ENCODE peak calls at places on chromosomes 6 and 20, in ten cellular contexts. One of them, this sample, is unnamed.

GRCh38 chr6:141056945-141057635 is 1075.6 kb upstream of the GJE1 start:
- DNase-seq in fibroblast of lung: no peak
- DNase-seq in upper lobe of right lung: no peak
- DNase-seq in heart right ventricle: no peak
- DNase-seq in pancreas: no peak
- DNase-seq in lung: no peak
- DNase-seq in cardiac fibroblast: no peak
- DNase-seq in PC-3: no peak
- DNase-seq in left ventricle myocardium inferior: no peak
- DNase-seq in psoas muscle: no peak
- DNase-seq in this sample: no peak

GRCh38 chr20:32893878-32894483 is 35.3 kb downstream of the EFCAB8 start:
- DNase-seq in psoas muscle: no peak
- DNase-seq in cardiac fibroblast: peak
- DNase-seq in lung: no peak
- DNase-seq in fibroblast of lung: peak
- DNase-seq in heart right ventricle: peak
- DNase-seq in left ventricle myocardium inferior: no peak
- DNase-seq in PC-3: peak
- DNase-seq in upper lobe of right lung: no peak
- DNase-seq in pancreas: no peak
- DNase-seq in this sample: no peak

GRCh38 chr6:118602300-118602699 is 49.1 kb downstream of the CEP85L start:
- DNase-seq in psoas muscle: no peak
- DNase-seq in lung: no peak
- DNase-seq in cardiac fibroblast: no peak
- DNase-seq in upper lobe of right lung: no peak
- DNase-seq in pancreas: no peak
- DNase-seq in heart right ventricle: no peak
- DNase-seq in left ventricle myocardium inferior: no peak
- DNase-seq in PC-3: no peak
- DNase-seq in fibroblast of lung: no peak
- DNase-seq in this sample: no peak

GRCh38 chr20:47113362-47114118 is 218.9 kb downstream of the EYA2 start:
- DNase-seq in upper lobe of right lung: no peak
- DNase-seq in lung: no peak
- DNase-seq in heart right ventricle: no peak
- DNase-seq in psoas muscle: no peak
- DNase-seq in cardiac fibroblast: peak
- DNase-seq in fibroblast of lung: peak
- DNase-seq in PC-3: peak
- DNase-seq in pancreas: no peak
- DNase-seq in left ventricle myocardium inferior: no peak
- DNase-seq in this sample: peak

GRCh38 chr20:22312744-22313346 is 271.5 kb downstream of the FOXA2 start:
- DNase-seq in upper lobe of right lung: no peak
- DNase-seq in PC-3: peak
- DNase-seq in cardiac fibroblast: peak
- DNase-seq in psoas muscle: no peak
- DNase-seq in pancreas: no peak
- DNase-seq in left ventricle myocardium inferior: no peak
- DNase-seq in heart right ventricle: no peak
- DNase-seq in fibroblast of lung: peak
- DNase-seq in lung: no peak
- DNase-seq in this sample: no peak

GRCh38 chr6:36200998-36201596 is 4.6 kb downstream of the BRPF3 start:
- DNase-seq in cardiac fibroblast: no peak
- DNase-seq in PC-3: no peak
- DNase-seq in heart right ventricle: no peak
- DNase-seq in lung: no peak
- DNase-seq in fibroblast of lung: no peak
- DNase-seq in upper lobe of right lung: no peak
- DNase-seq in left ventricle myocardium inferior: no peak
- DNase-seq in psoas muscle: no peak
- DNase-seq in pancreas: no peak
- DNase-seq in this sample: no peak

GRCh38 chr6:119137194-119138072 is 59.0 kb upstream of the FAM184A start:
- DNase-seq in upper lobe of right lung: no peak
- DNase-seq in heart right ventricle: no peak
- DNase-seq in fibroblast of lung: peak
- DNase-seq in psoas muscle: no peak
- DNase-seq in PC-3: peak
- DNase-seq in lung: no peak
- DNase-seq in left ventricle myocardium inferior: no peak
- DNase-seq in cardiac fibroblast: peak
- DNase-seq in pancreas: no peak
- DNase-seq in this sample: no peak

GRCh38 chr6:169529931-169530761 is 171.7 kb downstream of the WDR27 start:
- DNase-seq in PC-3: peak
- DNase-seq in lung: peak
- DNase-seq in heart right ventricle: no peak
- DNase-seq in upper lobe of right lung: peak
- DNase-seq in left ventricle myocardium inferior: no peak
- DNase-seq in pancreas: peak
- DNase-seq in cardiac fibroblast: peak
- DNase-seq in fibroblast of lung: peak
- DNase-seq in psoas muscle: no peak
- DNase-seq in this sample: no peak

GRCh38 chr6:39157511-39157910 is 42.5 kb upstream of the SAYSD1 start:
- DNase-seq in upper lobe of right lung: no peak
- DNase-seq in left ventricle myocardium inferior: no peak
- DNase-seq in psoas muscle: no peak
- DNase-seq in lung: no peak
- DNase-seq in fibroblast of lung: no peak
- DNase-seq in pancreas: no peak
- DNase-seq in PC-3: no peak
- DNase-seq in heart right ventricle: no peak
- DNase-seq in cardiac fibroblast: no peak
- DNase-seq in this sample: no peak

GRCh38 chr6:32883789-32884188 is 29.8 kb downstream of the PSMB9 start:
- DNase-seq in heart right ventricle: peak
- DNase-seq in upper lobe of right lung: peak
- DNase-seq in pancreas: no peak
- DNase-seq in PC-3: no peak
- DNase-seq in cardiac fibroblast: peak
- DNase-seq in lung: peak
- DNase-seq in psoas muscle: peak
- DNase-seq in fibroblast of lung: peak
- DNase-seq in left ventricle myocardium inferior: no peak
- DNase-seq in this sample: peak

GRCh38 chr20:58855506-58856314 is 3.2 kb downstream of the GNAS start:
- DNase-seq in left ventricle myocardium inferior: no peak
- DNase-seq in cardiac fibroblast: no peak
- DNase-seq in upper lobe of right lung: no peak
- DNase-seq in fibroblast of lung: no peak
- DNase-seq in heart right ventricle: no peak
- DNase-seq in PC-3: peak
- DNase-seq in lung: no peak
- DNase-seq in psoas muscle: no peak
- DNase-seq in pancreas: no peak
- DNase-seq in this sample: no peak

GRCh38 chr20:58852559-58853271 is at the start of gene GNAS:
- DNase-seq in PC-3: peak
- DNase-seq in fibroblast of lung: peak
- DNase-seq in psoas muscle: peak
- DNase-seq in heart right ventricle: peak
- DNase-seq in lung: no peak
- DNase-seq in cardiac fibroblast: peak
- DNase-seq in left ventricle myocardium inferior: peak
- DNase-seq in upper lobe of right lung: peak
- DNase-seq in pancreas: peak
- DNase-seq in this sample: peak

GRCh38 chr20:58853466-58853865 is 950 bp downstream of the GNAS start:
- DNase-seq in heart right ventricle: no peak
- DNase-seq in fibroblast of lung: no peak
- DNase-seq in psoas muscle: no peak
- DNase-seq in upper lobe of right lung: no peak
- DNase-seq in pancreas: no peak
- DNase-seq in PC-3: no peak
- DNase-seq in left ventricle myocardium inferior: no peak
- DNase-seq in cardiac fibroblast: no peak
- DNase-seq in lung: no peak
- DNase-seq in this sample: no peak

GRCh38 chr20:58854638-58855471 is 2.3 kb downstream of the GNAS start:
- DNase-seq in lung: no peak
- DNase-seq in left ventricle myocardium inferior: no peak
- DNase-seq in psoas muscle: no peak
- DNase-seq in heart right ventricle: no peak
- DNase-seq in pancreas: no peak
- DNase-seq in cardiac fibroblast: peak
- DNase-seq in upper lobe of right lung: no peak
- DNase-seq in fibroblast of lung: no peak
- DNase-seq in PC-3: no peak
- DNase-seq in this sample: no peak

GRCh38 chr20:58853976-58854637 is 1.6 kb downstream of the GNAS start:
- DNase-seq in PC-3: no peak
- DNase-seq in cardiac fibroblast: no peak
- DNase-seq in left ventricle myocardium inferior: no peak
- DNase-seq in fibroblast of lung: no peak
- DNase-seq in pancreas: no peak
- DNase-seq in upper lobe of right lung: no peak
- DNase-seq in heart right ventricle: no peak
- DNase-seq in lung: no peak
- DNase-seq in psoas muscle: no peak
- DNase-seq in this sample: no peak
- H3K4me3 ChIP-seq in PC-3: no peak
- H3K4me3 ChIP-seq in cardiac fibroblast: peak
- H3K4me3 ChIP-seq in left ventricle myocardium inferior: peak
- H3K4me3 ChIP-seq in fibroblast of lung: no peak
- H3K4me3 ChIP-seq in pancreas: no peak
- H3K4me3 ChIP-seq in upper lobe of right lung: no peak
- H3K4me3 ChIP-seq in heart right ventricle: peak
- H3K4me3 ChIP-seq in lung: no peak
- H3K4me3 ChIP-seq in psoas muscle: peak
- H3K4me3 ChIP-seq in this sample: no peak

DNA sequence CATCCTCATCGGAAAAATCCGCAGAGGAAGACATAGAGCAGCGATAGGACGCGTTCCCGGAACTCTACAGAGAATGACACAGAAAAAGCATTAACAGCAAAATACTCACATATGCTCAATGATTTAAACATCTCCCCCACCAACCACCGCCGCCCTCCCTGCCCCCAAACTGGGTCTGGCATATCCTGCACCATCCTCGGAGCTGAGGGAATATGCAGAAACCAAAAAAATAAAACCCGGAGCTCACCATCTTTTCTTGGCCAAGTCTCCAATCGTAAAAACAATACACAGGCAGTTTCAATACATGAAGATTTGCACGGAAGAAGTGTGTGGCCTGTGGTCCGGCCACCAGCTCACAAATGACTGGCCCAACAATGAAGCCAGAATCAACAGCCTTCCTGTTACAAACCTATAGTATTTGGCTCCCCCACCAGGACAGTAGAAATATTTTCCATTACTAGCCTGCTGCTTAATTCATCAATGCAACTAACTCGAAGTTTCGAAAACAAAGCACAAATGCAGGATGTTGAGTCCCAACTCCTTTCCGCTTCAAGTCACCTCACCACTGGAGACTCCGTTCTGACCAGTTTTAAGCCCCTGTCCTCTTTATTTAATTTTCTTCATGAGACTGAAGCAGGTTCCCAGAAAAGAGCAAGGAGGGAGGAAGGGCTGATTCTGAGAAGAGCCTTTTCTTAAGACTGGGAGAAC is 103.2 kb upstream of the BEND6 start:
- DNase-seq in cardiac fibroblast: peak
- DNase-seq in PC-3: peak
- DNase-seq in heart right ventricle: no peak
- DNase-seq in psoas muscle: no peak
- DNase-seq in fibroblast of lung: peak
- DNase-seq in lung: no peak
- DNase-seq in upper lobe of right lung: no peak
- DNase-seq in left ventricle myocardium inferior: no peak
- DNase-seq in pancreas: peak
- DNase-seq in this sample: peak
- H3K4me3 ChIP-seq in cardiac fibroblast: peak
- H3K4me3 ChIP-seq in PC-3: peak
- H3K4me3 ChIP-seq in heart right ventricle: peak
- H3K4me3 ChIP-seq in psoas muscle: peak
- H3K4me3 ChIP-seq in fibroblast of lung: peak
- H3K4me3 ChIP-seq in lung: peak
- H3K4me3 ChIP-seq in upper lobe of right lung: peak
- H3K4me3 ChIP-seq in left ventricle myocardium inferior: peak
- H3K4me3 ChIP-seq in pancreas: peak
- H3K4me3 ChIP-seq in this sample: peak

GRCh38 chr20:53942121-53942816 is 128.1 kb downstream of the BCAS1 start:
- DNase-seq in cardiac fibroblast: no peak
- DNase-seq in psoas muscle: no peak
- DNase-seq in pancreas: no peak
- DNase-seq in upper lobe of right lung: no peak
- DNase-seq in PC-3: peak
- DNase-seq in lung: no peak
- DNase-seq in heart right ventricle: no peak
- DNase-seq in left ventricle myocardium inferior: no peak
- DNase-seq in fibroblast of lung: no peak
- DNase-seq in this sample: no peak

GRCh38 chr20:53939554-53940355 is 130.6 kb downstream of the BCAS1 start:
- DNase-seq in heart right ventricle: peak
- DNase-seq in fibroblast of lung: peak
- DNase-seq in psoas muscle: peak
- DNase-seq in cardiac fibroblast: peak
- DNase-seq in lung: peak
- DNase-seq in PC-3: peak
- DNase-seq in pancreas: peak
- DNase-seq in upper lobe of right lung: peak
- DNase-seq in left ventricle myocardium inferior: peak
- DNase-seq in this sample: peak

GRCh38 chr20:53940356-53940694 is 130.1 kb downstream of the BCAS1 start:
- DNase-seq in left ventricle myocardium inferior: no peak
- DNase-seq in PC-3: no peak
- DNase-seq in heart right ventricle: no peak
- DNase-seq in upper lobe of right lung: no peak
- DNase-seq in cardiac fibroblast: no peak
- DNase-seq in fibroblast of lung: no peak
- DNase-seq in lung: no peak
- DNase-seq in pancreas: no peak
- DNase-seq in psoas muscle: no peak
- DNase-seq in this sample: no peak

GRCh38 chr20:53941680-53942079 is 128.7 kb downstream of the BCAS1 start:
- DNase-seq in left ventricle myocardium inferior: no peak
- DNase-seq in pancreas: no peak
- DNase-seq in psoas muscle: no peak
- DNase-seq in lung: no peak
- DNase-seq in heart right ventricle: no peak
- DNase-seq in PC-3: no peak
- DNase-seq in fibroblast of lung: no peak
- DNase-seq in upper lobe of right lung: no peak
- DNase-seq in cardiac fibroblast: no peak
- DNase-seq in this sample: no peak

GRCh38 chr20:53940883-53941546 is 129.4 kb downstream of the BCAS1 start:
- DNase-seq in left ventricle myocardium inferior: peak
- DNase-seq in pancreas: no peak
- DNase-seq in cardiac fibroblast: peak
- DNase-seq in psoas muscle: no peak
- DNase-seq in fibroblast of lung: peak
- DNase-seq in heart right ventricle: peak
- DNase-seq in PC-3: peak
- DNase-seq in upper lobe of right lung: no peak
- DNase-seq in lung: no peak
- DNase-seq in this sample: no peak
- H3K4me3 ChIP-seq in left ventricle myocardium inferior: peak
- H3K4me3 ChIP-seq in pancreas: no peak
- H3K4me3 ChIP-seq in cardiac fibroblast: no peak
- H3K4me3 ChIP-seq in psoas muscle: peak
- H3K4me3 ChIP-seq in fibroblast of lung: peak
- H3K4me3 ChIP-seq in heart right ventricle: peak
- H3K4me3 ChIP-seq in PC-3: peak
- H3K4me3 ChIP-seq in upper lobe of right lung: no peak
- H3K4me3 ChIP-seq in lung: no peak
- H3K4me3 ChIP-seq in this sample: no peak

GRCh38 chr20:19502169-19502568 is 255.9 kb upstream of the RIN2 start:
- DNase-seq in upper lobe of right lung: no peak
- DNase-seq in psoas muscle: peak
- DNase-seq in PC-3: no peak
- DNase-seq in cardiac fibroblast: no peak
- DNase-seq in pancreas: no peak
- DNase-seq in heart right ventricle: no peak
- DNase-seq in lung: no peak
- DNase-seq in left ventricle myocardium inferior: no peak
- DNase-seq in fibroblast of lung: no peak
- DNase-seq in this sample: peak
- H3K4me3 ChIP-seq in upper lobe of right lung: no peak
- H3K4me3 ChIP-seq in psoas muscle: peak
- H3K4me3 ChIP-seq in PC-3: no peak
- H3K4me3 ChIP-seq in cardiac fibroblast: no peak
- H3K4me3 ChIP-seq in pancreas: no peak
- H3K4me3 ChIP-seq in heart right ventricle: no peak
- H3K4me3 ChIP-seq in lung: no peak
- H3K4me3 ChIP-seq in left ventricle myocardium inferior: no peak
- H3K4me3 ChIP-seq in fibroblast of lung: no peak
- H3K4me3 ChIP-seq in this sample: no peak

This sample was measured in skeletal muscle cell.